ENCODE peak calls at places on chromosome 1, in ten cellular contexts. Y is nephron progenitor cell, G is OCI-LY7, Z is spleen, C is GM06990, P is A549, T is RWPE1, O is fibroblast of lung, L is pancreas, R is Calu3. K is an unnamed sample.

GRCh38 chr1:184827600-184828368 is 73.1 kb upstream of the EDEM3 start:
- DNase-seq in T (peak; percentile 66), Z (no peak), Y (no peak), C (no peak), L (no peak), P (no peak), R (peak; percentile 39), O (peak; percentile 88), G (no peak), K (peak; percentile 59)

GRCh38 chr1:29171089-29171488 is 10.6 kb downstream of the SRSF4 start:
- DNase-seq in Z (no peak), Y (no peak), P (no peak), O (no peak), R (no peak), L (no peak), C (no peak), T (no peak), G (no peak), K (no peak)

GRCh38 chr1:154848983-154849382 is 21.1 kb downstream of the KCNN3 start:
- DNase-seq in G (no peak), P (no peak), Z (no peak), L (no peak), T (no peak), Y (no peak), O (no peak), C (no peak), R (no peak), K (no peak)

GRCh38 chr1:208121965-208122364 is 122.2 kb downstream of the PLXNA2 start:
- DNase-seq in Y (no peak), O (no peak), R (no peak), L (no peak), C (no peak), P (no peak), T (no peak), G (no peak), Z (no peak), K (no peak)

GRCh38 chr1:240337795-240338194 is 246.1 kb downstream of the FMN2 start:
- DNase-seq in O (peak; percentile 94), P (no peak), R (no peak), Y (no peak), L (no peak), Z (no peak), C (no peak), T (peak; percentile 8), G (no peak), K (peak; percentile 94)

GRCh38 chr1:200311256-200311655 is 98.6 kb downstream of the ZNF281 start:
- DNase-seq in C (no peak), T (no peak), Y (no peak), Z (no peak), P (no peak), O (no peak), G (no peak), L (no peak), R (no peak), K (peak; percentile 39)

GRCh38 chr1:58768971-58769808 is 14.7 kb downstream of the JUN start:
- DNase-seq in O (peak; percentile 36), G (no peak), C (no peak), Y (peak; percentile 88), L (peak; percentile 69), P (peak; percentile 45), R (peak; percentile 81), Z (peak; percentile 76), T (peak; percentile 69), K (peak; percentile 55)

GRCh38 chr1:34787461-34788420 is 5.1 kb upstream of the GJA4 start:
- DNase-seq in G (peak; percentile 18), L (no peak), T (no peak), C (no peak), O (peak; percentile 19), Z (no peak), R (no peak), Y (no peak), P (no peak), K (peak; percentile 71)

GRCh38 chr1:110190282-110190929 is 19.7 kb upstream of the KCNC4 start:
- DNase-seq in Z (no peak), P (no peak), T (no peak), L (peak; percentile 40), Y (no peak), C (no peak), O (no peak), G (no peak), R (no peak), K (no peak)

GRCh38 chr1:100036718-100037664 is 67.2 kb downstream of the SLC35A3 start:
- DNase-seq in L (no peak), O (peak; percentile 70), Z (no peak), Y (no peak), R (no peak), G (peak; percentile 22), P (no peak), T (peak; percentile 31), C (no peak), K (peak; percentile 30)

GRCh38 chr1:213939888-213940287 is 47.9 kb upstream of the PROX1 start:
- DNase-seq in Z (no peak), T (no peak), L (no peak), C (no peak), R (no peak), G (no peak), Y (no peak), O (no peak), P (no peak), K (no peak)

GRCh38 chr1:38152351-38153082 is 105.9 kb upstream of the POU3F1 start:
- DNase-seq in C (no peak), Y (no peak), O (no peak), L (no peak), G (peak; percentile 57), Z (no peak), R (no peak), P (no peak), T (peak; percentile 23), K (no peak)
- TF ChIP-seq CTCF in C (peak; percentile 30), Y (no peak), O (no peak), L (peak; percentile 6), G (peak; percentile 68), Z (no peak), R (no peak), P (no peak), T (no peak), K (peak; percentile 19)

GRCh38 chr1:215797859-215798258 is 230.8 kb downstream of the KCTD3 start:
- DNase-seq in P (no peak), L (no peak), R (no peak), C (no peak), O (peak; percentile 16), Z (no peak), G (no peak), T (no peak), Y (no peak), K (peak; percentile 6)

GRCh38 chr1:215789981-215790380 is 222.9 kb downstream of the KCTD3 start:
- DNase-seq in T (no peak), O (no peak), R (no peak), C (no peak), G (no peak), L (no peak), Z (no peak), Y (no peak), P (no peak), K (no peak)

GRCh38 chr1:215794151-215794550 is 227.0 kb downstream of the KCTD3 start:
- DNase-seq in G (no peak), O (no peak), Z (no peak), P (no peak), L (no peak), T (no peak), Y (no peak), R (no peak), C (no peak), K (no peak)

GRCh38 chr1:215793210-215793609 is 226.1 kb downstream of the KCTD3 start:
- DNase-seq in G (no peak), Z (no peak), T (peak; percentile 20), P (peak; percentile 2), O (peak; percentile 76), L (no peak), Y (no peak), C (no peak), R (no peak), K (peak; percentile 94)
- TF ChIP-seq CTCF in G (peak; percentile 62), Z (no peak), T (peak; percentile 31), P (peak; percentile 24), O (peak; percentile 32), L (no peak), Y (peak; percentile 22), C (peak; percentile 26), R (peak; percentile 28), K (peak; percentile 78)

GRCh38 chr1:52848423-52848822 is 5.9 kb downstream of the ZYG11A start:
- DNase-seq in Z (no peak), L (no peak), P (no peak), G (no peak), T (no peak), R (no peak), Y (no peak), C (no peak), O (no peak), K (no peak)

GRCh38 chr1:52842643-52843310 is at the start of gene ZYG11A:
- DNase-seq in Z (peak; percentile 82), O (peak; percentile 81), T (peak; percentile 84), P (peak; percentile 61), G (no peak), Y (peak; percentile 81), R (peak; percentile 46), L (peak; percentile 18), C (peak; percentile 95), K (peak; percentile 54)
- TF ChIP-seq CTCF in Z (peak; percentile 52), O (peak; percentile 18), T (peak; percentile 22), P (no peak), G (no peak), Y (no peak), R (peak; percentile 27), L (no peak), C (no peak), K (peak; percentile 63)

GRCh38 chr1:226203693-226204092 is 17.2 kb upstream of the ACBD3 start:
- DNase-seq in P (no peak), L (no peak), Z (no peak), T (no peak), C (no peak), Y (no peak), O (no peak), R (no peak), G (peak; percentile 31), K (no peak)

GRCh38 chr1:226203237-226203636 is 16.7 kb upstream of the ACBD3 start:
- DNase-seq in L (no peak), P (no peak), Y (no peak), G (no peak), R (no peak), O (no peak), C (no peak), T (no peak), Z (no peak), K (no peak)

GRCh38 chr1:226201029-226201593 is 14.6 kb upstream of the ACBD3 start:
- DNase-seq in Y (no peak), P (no peak), R (peak; percentile 19), G (peak; percentile 79), L (no peak), C (no peak), Z (no peak), O (no peak), T (no peak), K (no peak)

GRCh38 chr1:226202246-226202645 is 15.7 kb upstream of the ACBD3 start:
- DNase-seq in R (no peak), C (no peak), L (no peak), P (no peak), Z (no peak), T (no peak), G (no peak), O (no peak), Y (no peak), K (no peak)

DNA sequence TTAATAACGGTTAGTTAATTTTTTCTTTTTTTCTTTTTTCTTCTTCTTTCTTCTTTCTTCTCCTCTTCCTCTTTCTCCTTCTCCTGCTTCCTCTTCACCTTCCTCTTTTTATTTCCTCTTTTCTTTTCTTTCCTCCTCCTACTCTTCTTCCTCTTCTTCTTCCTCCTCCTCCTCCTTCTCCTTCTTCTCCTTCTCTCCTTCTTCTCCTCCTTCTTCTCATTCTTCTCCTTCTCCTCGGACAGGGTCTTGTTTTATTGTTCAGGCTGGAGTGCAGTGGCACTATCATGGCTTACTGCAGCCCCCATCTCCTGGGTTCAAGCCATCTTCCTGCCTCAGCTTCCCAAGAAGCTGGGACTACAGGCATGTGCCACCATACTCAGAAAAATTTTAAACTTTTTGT is 13.4 kb upstream of the ACBD3 start:
- DNase-seq in Z (no peak), G (no peak), Y (no peak), O (no peak), T (no peak), R (no peak), L (no peak), C (no peak), P (no peak), K (no peak)
- TF ChIP-seq CTCF in Z (no peak), G (no peak), Y (no peak), O (no peak), T (no peak), R (no peak), L (no peak), C (no peak), P (no peak), K (no peak)